ENCODE peak calls at places on chromosomes 5 and 9, in seven cellular contexts. I, U, R, S, H, A and Z are unnamed samples.

GRCh38 chr9:135647897-135648296 is 8.6 kb upstream of the GLT6D1 start:
- DNase-seq in I (no peak), U (no peak), R (no peak), S (no peak), H (no peak), A (no peak), Z (no peak)

GRCh38 chr5:157354825-157355224 is 88.9 kb downstream of the CYFIP2 start:
- DNase-seq in I (no peak), U (peak), R (no peak), S (no peak), H (no peak), A (no peak), Z (no peak)

GRCh38 chr5:91469517-91470165 is 86.5 kb upstream of the ARRDC3 start:
- DNase-seq in I (no peak), U (no peak), R (no peak), S (no peak), H (no peak), A (no peak), Z (no peak)

GRCh38 chr9:18142964-18143363 is 331.0 kb upstream of the ADAMTSL1 start:
- DNase-seq in I (no peak), U (peak), R (no peak), S (no peak), H (no peak), A (no peak), Z (no peak)

GRCh38 chr9:131738838-131739191 is 1.1 kb downstream of the RAPGEF1 start:
- DNase-seq in I (no peak), U (no peak), R (peak), S (no peak), H (no peak), A (no peak), Z (no peak)

GRCh38 chr5:143898381-143898780 is 86.4 kb downstream of the HMHB1 start:
- DNase-seq in I (no peak), U (no peak), R (no peak), S (no peak), H (no peak), A (no peak), Z (no peak)

GRCh38 chr9:16386579-16387077 is 483.8 kb downstream of the BNC2 start:
- DNase-seq in I (no peak), U (no peak), R (no peak), S (no peak), H (no peak), A (no peak), Z (no peak)

GRCh38 chr5:37519304-37519703 is 140.2 kb downstream of the WDR70 start:
- DNase-seq in I (no peak), U (no peak), R (no peak), S (no peak), H (no peak), A (no peak), Z (no peak)

GRCh38 chr5:103397996-103398581 is 139.5 kb downstream of the MACIR start:
- DNase-seq in I (no peak), U (no peak), R (no peak), S (no peak), H (no peak), A (peak), Z (no peak)

GRCh38 chr9:19127881-19128719 is 808 bp upstream of the PLIN2 start:
- DNase-seq in I (no peak), U (peak), R (peak), S (peak), H (peak), A (no peak), Z (peak)

GRCh38 chr5:31487510-31487909 is 44.4 kb downstream of the DROSHA start:
- DNase-seq in I (no peak), U (no peak), R (no peak), S (no peak), H (no peak), A (no peak), Z (no peak)

GRCh38 chr5:178360231-178360925 is 127.8 kb upstream of the PHYKPL start:
- DNase-seq in I (no peak), U (no peak), R (no peak), S (no peak), H (no peak), A (no peak), Z (no peak)

GRCh38 chr9:13607746-13608445 is 328.4 kb upstream of the MPDZ start:
- DNase-seq in I (no peak), U (peak), R (no peak), S (no peak), H (no peak), A (no peak), Z (no peak)

GRCh38 chr5:134140530-134141201 is 26.2 kb downstream of the TCF7 start:
- DNase-seq in I (peak), U (peak), R (peak), S (peak), H (peak), A (peak), Z (peak)

GRCh38 chr5:62650197-62650596 is 71.6 kb downstream of the LRRC70 start:
- DNase-seq in I (no peak), U (no peak), R (no peak), S (no peak), H (no peak), A (no peak), Z (no peak)

GRCh38 chr5:132180134-132180745 is 47.4 kb downstream of the P4HA2 start:
- DNase-seq in I (no peak), U (peak), R (no peak), S (no peak), H (no peak), A (peak), Z (no peak)

GRCh38 chr5:10018670-10019069 is 231.0 kb downstream of the ATPSCKMT start:
- DNase-seq in I (no peak), U (no peak), R (no peak), S (no peak), H (no peak), A (peak), Z (no peak)

GRCh38 chr5:143968071-143968878 is 156.3 kb downstream of the HMHB1 start:
- DNase-seq in I (peak), U (peak), R (no peak), S (no peak), H (no peak), A (peak), Z (no peak)

GRCh38 chr9:90882991-90883600 is 81.5 kb downstream of the SYK start:
- DNase-seq in I (no peak), U (no peak), R (no peak), S (no peak), H (no peak), A (no peak), Z (no peak)

GRCh38 chr5:171606414-171607024 is 179.1 kb upstream of the SMIM23 start:
- DNase-seq in I (no peak), U (no peak), R (no peak), S (no peak), H (no peak), A (no peak), Z (no peak)

GRCh38 chr9:35529156-35529823 is 39.4 kb downstream of the RUSC2 start:
- DNase-seq in I (no peak), U (no peak), R (no peak), S (no peak), H (no peak), A (no peak), Z (no peak)

GRCh38 chr5:109701779-109702178 is 12.1 kb downstream of the MAN2A1 start:
- DNase-seq in I (no peak), U (no peak), R (no peak), S (no peak), H (no peak), A (no peak), Z (no peak)

GRCh38 chr9:120390637-120391190 is 189.3 kb downstream of the CDK5RAP2 start:
- DNase-seq in I (no peak), U (no peak), R (no peak), S (no peak), H (no peak), A (no peak), Z (peak)

GRCh38 chr9:88313364-88314220 is 74.7 kb upstream of the SPIN1 start:
- DNase-seq in I (no peak), U (peak), R (no peak), S (no peak), H (peak), A (no peak), Z (no peak)

GRCh38 chr5:149902177-149902576 is 42.4 kb downstream of the PDE6A start:
- DNase-seq in I (no peak), U (no peak), R (no peak), S (no peak), H (no peak), A (no peak), Z (no peak)

GRCh38 chr5:122882836-122883235 is 37.4 kb downstream of the SNX24 start:
- DNase-seq in I (no peak), U (no peak), R (no peak), S (no peak), H (no peak), A (no peak), Z (no peak)

GRCh38 chr5:165457854-165458481 is 1952.5 kb downstream of the MAT2B start:
- DNase-seq in I (peak), U (peak), R (no peak), S (no peak), H (no peak), A (no peak), Z (no peak)

GRCh38 chr9:134707031-134707680 is 65.6 kb downstream of the COL5A1 start:
- DNase-seq in I (no peak), U (peak), R (no peak), S (peak), H (no peak), A (peak), Z (peak)

GRCh38 chr9:136328622-136329041 is 1.3 kb downstream of the GPSM1 start:
- DNase-seq in I (no peak), U (peak), R (peak), S (no peak), H (no peak), A (no peak), Z (no peak)

GRCh38 chr5:135993894-135994514 is 34.8 kb upstream of the TGFBI start:
- DNase-seq in I (no peak), U (peak), R (no peak), S (peak), H (no peak), A (no peak), Z (no peak)